ENCODE peak calls at places on chromosome 3, in five cellular contexts. One of them, this sample, is unnamed.

GRCh38 chr3:18302517-18302916 is 122.6 kb downstream of the SATB1 start:
- DNase-seq in H7: no peak
- DNase-seq in WERI-Rb-1: no peak
- DNase-seq in BE2C: no peak
- DNase-seq in Jurkat, Clone E6-1: no peak
- DNase-seq in this sample: no peak

GRCh38 chr3:159239054-159239453 is 437.2 kb downstream of the MFSD1 start:
- DNase-seq in Jurkat, Clone E6-1: no peak
- DNase-seq in WERI-Rb-1: no peak
- DNase-seq in BE2C: no peak
- DNase-seq in H7: no peak
- DNase-seq in this sample: no peak

GRCh38 chr3:14424711-14425573 is 22.5 kb downstream of the SLC6A6 start:
- DNase-seq in Jurkat, Clone E6-1: no peak
- DNase-seq in H7: no peak
- DNase-seq in BE2C: no peak
- DNase-seq in WERI-Rb-1: peak; percentile 69
- DNase-seq in this sample: no peak

GRCh38 chr3:49873623-49874022 is 3.9 kb upstream of the CAMKV start:
- DNase-seq in H7: no peak
- DNase-seq in Jurkat, Clone E6-1: no peak
- DNase-seq in WERI-Rb-1: no peak
- DNase-seq in BE2C: no peak
- DNase-seq in this sample: no peak

GRCh38 chr3:196737655-196738054 is 2.0 kb upstream of the PAK2 start:
- DNase-seq in WERI-Rb-1: no peak
- DNase-seq in H7: no peak
- DNase-seq in BE2C: no peak
- DNase-seq in Jurkat, Clone E6-1: no peak
- DNase-seq in this sample: no peak

GRCh38 chr3:195160257-195160898 is 110.6 kb downstream of the XXYLT1 start:
- DNase-seq in WERI-Rb-1: no peak
- DNase-seq in BE2C: no peak
- DNase-seq in H7: no peak
- DNase-seq in Jurkat, Clone E6-1: no peak
- DNase-seq in this sample: peak; percentile 71

GRCh38 chr3:126181398-126181725 is 976 bp upstream of the ALDH1L1 start:
- DNase-seq in H7: no peak
- DNase-seq in BE2C: no peak
- DNase-seq in WERI-Rb-1: no peak
- DNase-seq in Jurkat, Clone E6-1: no peak
- DNase-seq in this sample: no peak

GRCh38 chr3:54600441-54601204 is 327.2 kb downstream of the LRTM1 start:
- DNase-seq in H7: peak; percentile 43
- DNase-seq in WERI-Rb-1: peak; percentile 81
- DNase-seq in Jurkat, Clone E6-1: no peak
- DNase-seq in BE2C: no peak
- DNase-seq in this sample: no peak

GRCh38 chr3:39216176-39216790 is 23.9 kb upstream of the XIRP1 start:
- DNase-seq in H7: no peak
- DNase-seq in Jurkat, Clone E6-1: peak; percentile 46
- DNase-seq in WERI-Rb-1: peak; percentile 42
- DNase-seq in BE2C: no peak
- DNase-seq in this sample: no peak

GRCh38 chr3:40557558-40558161 is 32.9 kb downstream of the ZNF621 start:
- DNase-seq in Jurkat, Clone E6-1: no peak
- DNase-seq in H7: no peak
- DNase-seq in WERI-Rb-1: no peak
- DNase-seq in BE2C: no peak
- DNase-seq in this sample: no peak

GRCh38 chr3:24457719-24458118 is 36.9 kb downstream of the THRB start:
- DNase-seq in H7: no peak
- DNase-seq in Jurkat, Clone E6-1: no peak
- DNase-seq in BE2C: no peak
- DNase-seq in WERI-Rb-1: no peak
- DNase-seq in this sample: no peak

GRCh38 chr3:152267319-152267689 is 1.4 kb upstream of the MBNL1 start:
- DNase-seq in H7: no peak
- DNase-seq in Jurkat, Clone E6-1: no peak
- DNase-seq in WERI-Rb-1: no peak
- DNase-seq in BE2C: no peak
- DNase-seq in this sample: no peak

GRCh38 chr3:11583638-11584046 is 60.1 kb downstream of the VGLL4 start:
- DNase-seq in Jurkat, Clone E6-1: no peak
- DNase-seq in WERI-Rb-1: no peak
- DNase-seq in H7: peak; percentile 29
- DNase-seq in BE2C: no peak
- DNase-seq in this sample: no peak

GRCh38 chr3:115518100-115518852 is 105.0 kb upstream of the GAP43 start:
- DNase-seq in BE2C: peak; percentile 92
- DNase-seq in WERI-Rb-1: peak; percentile 12
- DNase-seq in Jurkat, Clone E6-1: no peak
- DNase-seq in H7: peak; percentile 25
- DNase-seq in this sample: peak; percentile 25

GRCh38 chr3:9135930-9136525 is 113.4 kb downstream of the SRGAP3 start:
- DNase-seq in BE2C: no peak
- DNase-seq in H7: peak; percentile 97
- DNase-seq in Jurkat, Clone E6-1: no peak
- DNase-seq in WERI-Rb-1: no peak
- DNase-seq in this sample: no peak

GRCh38 chr3:161854232-161854771 is 357.7 kb downstream of the OTOL1 start:
- DNase-seq in WERI-Rb-1: peak; percentile 39
- DNase-seq in Jurkat, Clone E6-1: peak; percentile 42
- DNase-seq in H7: no peak
- DNase-seq in BE2C: peak; percentile 57
- DNase-seq in this sample: peak; percentile 49

GRCh38 chr3:196708467-196708866 is 3.6 kb downstream of the CEP19 start:
- DNase-seq in H7: no peak
- DNase-seq in Jurkat, Clone E6-1: no peak
- DNase-seq in BE2C: no peak
- DNase-seq in WERI-Rb-1: no peak
- DNase-seq in this sample: no peak

GRCh38 chr3:124781706-124782376 is 51.6 kb downstream of the UMPS start:
- DNase-seq in BE2C: no peak
- DNase-seq in WERI-Rb-1: no peak
- DNase-seq in Jurkat, Clone E6-1: no peak
- DNase-seq in H7: no peak
- DNase-seq in this sample: no peak
- H3K4me3 ChIP-seq in BE2C: no peak overlapping the region
- H3K4me3 ChIP-seq in WERI-Rb-1: no peak overlapping the region
- H3K4me3 ChIP-seq in Jurkat, Clone E6-1: no peak overlapping the region
- H3K4me3 ChIP-seq in H7: no peak overlapping the region
- H3K4me3 ChIP-seq in this sample: no peak overlapping the region

DNA sequence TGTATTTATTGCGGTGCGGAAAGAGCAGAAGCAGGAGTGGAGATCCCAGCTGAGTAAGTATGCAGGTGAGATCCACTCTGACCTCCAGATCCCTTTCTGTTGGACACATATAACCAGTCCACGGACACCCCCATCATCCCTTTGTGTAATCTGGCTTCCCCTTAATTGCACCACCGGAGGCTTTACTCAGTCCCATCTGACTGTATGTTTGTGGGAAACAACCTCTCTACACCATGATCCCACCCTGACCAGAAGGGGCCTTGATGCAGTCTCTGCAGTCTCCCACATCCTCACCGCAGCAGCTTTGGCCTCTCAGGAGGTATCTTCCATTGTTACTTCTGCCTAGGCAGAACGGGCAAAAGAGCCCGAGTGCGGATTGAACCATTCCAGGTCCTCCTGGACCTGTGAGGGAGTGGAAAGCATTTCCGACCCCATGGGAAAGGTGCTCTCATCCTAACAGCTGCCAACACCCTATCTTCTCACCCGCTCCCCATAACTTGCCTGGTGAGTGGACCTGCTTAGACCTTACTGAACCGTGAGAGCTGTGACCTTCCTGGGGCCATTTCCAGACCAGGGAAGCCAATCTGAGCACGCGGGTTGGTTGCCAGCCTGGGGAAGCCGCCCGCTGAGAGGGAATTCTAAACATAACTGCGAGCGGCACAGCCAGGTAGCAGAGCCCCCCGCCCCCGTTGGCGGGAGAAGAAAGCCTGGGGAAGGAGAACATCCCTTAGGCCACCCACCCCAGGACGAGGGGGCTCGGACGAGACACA is 1.1 kb downstream of the SLCO2A1 start:
- DNase-seq in WERI-Rb-1: no peak
- DNase-seq in H7: no peak
- DNase-seq in BE2C: no peak
- DNase-seq in Jurkat, Clone E6-1: peak; percentile 10
- DNase-seq in this sample: no peak
- H3K4me3 ChIP-seq in WERI-Rb-1: no peak overlapping the region
- H3K4me3 ChIP-seq in H7: peak overlapping the region; percentile 67
- H3K4me3 ChIP-seq in BE2C: no peak overlapping the region
- H3K4me3 ChIP-seq in Jurkat, Clone E6-1: no peak overlapping the region
- H3K4me3 ChIP-seq in this sample: no peak overlapping the region

GRCh38 chr3:191500892-191501291 is 39.9 kb downstream of the PYDC2 start:
- DNase-seq in H7: no peak
- DNase-seq in Jurkat, Clone E6-1: no peak
- DNase-seq in BE2C: no peak
- DNase-seq in WERI-Rb-1: no peak
- DNase-seq in this sample: no peak

GRCh38 chr3:191502583-191502982 is 41.6 kb downstream of the PYDC2 start:
- DNase-seq in Jurkat, Clone E6-1: peak; percentile 4
- DNase-seq in WERI-Rb-1: no peak
- DNase-seq in H7: peak; percentile 58
- DNase-seq in BE2C: no peak
- DNase-seq in this sample: no peak

GRCh38 chr3:191499307-191500125 is 38.6 kb downstream of the PYDC2 start:
- DNase-seq in WERI-Rb-1: no peak
- DNase-seq in BE2C: peak; percentile 69
- DNase-seq in Jurkat, Clone E6-1: no peak
- DNase-seq in H7: peak; percentile 42
- DNase-seq in this sample: peak; percentile 26
- H3K4me3 ChIP-seq in WERI-Rb-1: no peak overlapping the region
- H3K4me3 ChIP-seq in BE2C: peak overlapping the region; percentile 49
- H3K4me3 ChIP-seq in Jurkat, Clone E6-1: no peak overlapping the region
- H3K4me3 ChIP-seq in H7: no peak overlapping the region
- H3K4me3 ChIP-seq in this sample: peak overlapping the region; percentile 21

GRCh38 chr3:59816312-59816711 is 766.5 kb upstream of the CFAP20DC start:
- DNase-seq in Jurkat, Clone E6-1: no peak
- DNase-seq in BE2C: no peak
- DNase-seq in H7: no peak
- DNase-seq in WERI-Rb-1: no peak
- DNase-seq in this sample: no peak
- H3K4me3 ChIP-seq in Jurkat, Clone E6-1: no peak overlapping the region
- H3K4me3 ChIP-seq in BE2C: no peak overlapping the region
- H3K4me3 ChIP-seq in H7: no peak overlapping the region
- H3K4me3 ChIP-seq in WERI-Rb-1: no peak overlapping the region
- H3K4me3 ChIP-seq in this sample: no peak overlapping the region

GRCh38 chr3:76107935-76108570 is 322.7 kb upstream of the ZNF717 start:
- DNase-seq in WERI-Rb-1: peak; percentile 24
- DNase-seq in H7: peak; percentile 25
- DNase-seq in Jurkat, Clone E6-1: peak; percentile 16
- DNase-seq in BE2C: peak; percentile 18
- DNase-seq in this sample: peak; percentile 11
- H3K4me3 ChIP-seq in WERI-Rb-1: no peak overlapping the region
- H3K4me3 ChIP-seq in H7: no peak overlapping the region
- H3K4me3 ChIP-seq in Jurkat, Clone E6-1: no peak overlapping the region
- H3K4me3 ChIP-seq in BE2C: no peak overlapping the region
- H3K4me3 ChIP-seq in this sample: no peak overlapping the region

GRCh38 chr3:181712190-181712504 is 422 bp downstream of the SOX2 start:
- DNase-seq in H7: no peak
- DNase-seq in WERI-Rb-1: no peak
- DNase-seq in Jurkat, Clone E6-1: no peak
- DNase-seq in BE2C: no peak
- DNase-seq in this sample: no peak

GRCh38 chr3:181713673-181714270 is 2.0 kb downstream of the SOX2 start:
- DNase-seq in H7: no peak
- DNase-seq in WERI-Rb-1: no peak
- DNase-seq in BE2C: no peak
- DNase-seq in Jurkat, Clone E6-1: no peak
- DNase-seq in this sample: no peak

GRCh38 chr3:181711325-181712135 is at the start of gene SOX2:
- DNase-seq in Jurkat, Clone E6-1: peak; percentile 77
- DNase-seq in WERI-Rb-1: peak; percentile 71
- DNase-seq in BE2C: peak; percentile 92
- DNase-seq in H7: peak; percentile 99
- DNase-seq in this sample: peak; percentile 90

GRCh38 chr3:181712505-181713299 is 977 bp downstream of the SOX2 start:
- DNase-seq in Jurkat, Clone E6-1: no peak
- DNase-seq in BE2C: no peak
- DNase-seq in WERI-Rb-1: peak; percentile 48
- DNase-seq in H7: no peak
- DNase-seq in this sample: peak; percentile 74

GRCh38 chr3:181713300-181713647 is 1.5 kb downstream of the SOX2 start:
- DNase-seq in WERI-Rb-1: no peak
- DNase-seq in H7: no peak
- DNase-seq in Jurkat, Clone E6-1: no peak
- DNase-seq in BE2C: no peak
- DNase-seq in this sample: no peak
- H3K4me3 ChIP-seq in WERI-Rb-1: no peak overlapping the region
- H3K4me3 ChIP-seq in H7: peak overlapping the region; percentile 99
- H3K4me3 ChIP-seq in Jurkat, Clone E6-1: no peak overlapping the region
- H3K4me3 ChIP-seq in BE2C: peak overlapping the region; percentile 66
- H3K4me3 ChIP-seq in this sample: peak overlapping the region; percentile 66

DNA sequence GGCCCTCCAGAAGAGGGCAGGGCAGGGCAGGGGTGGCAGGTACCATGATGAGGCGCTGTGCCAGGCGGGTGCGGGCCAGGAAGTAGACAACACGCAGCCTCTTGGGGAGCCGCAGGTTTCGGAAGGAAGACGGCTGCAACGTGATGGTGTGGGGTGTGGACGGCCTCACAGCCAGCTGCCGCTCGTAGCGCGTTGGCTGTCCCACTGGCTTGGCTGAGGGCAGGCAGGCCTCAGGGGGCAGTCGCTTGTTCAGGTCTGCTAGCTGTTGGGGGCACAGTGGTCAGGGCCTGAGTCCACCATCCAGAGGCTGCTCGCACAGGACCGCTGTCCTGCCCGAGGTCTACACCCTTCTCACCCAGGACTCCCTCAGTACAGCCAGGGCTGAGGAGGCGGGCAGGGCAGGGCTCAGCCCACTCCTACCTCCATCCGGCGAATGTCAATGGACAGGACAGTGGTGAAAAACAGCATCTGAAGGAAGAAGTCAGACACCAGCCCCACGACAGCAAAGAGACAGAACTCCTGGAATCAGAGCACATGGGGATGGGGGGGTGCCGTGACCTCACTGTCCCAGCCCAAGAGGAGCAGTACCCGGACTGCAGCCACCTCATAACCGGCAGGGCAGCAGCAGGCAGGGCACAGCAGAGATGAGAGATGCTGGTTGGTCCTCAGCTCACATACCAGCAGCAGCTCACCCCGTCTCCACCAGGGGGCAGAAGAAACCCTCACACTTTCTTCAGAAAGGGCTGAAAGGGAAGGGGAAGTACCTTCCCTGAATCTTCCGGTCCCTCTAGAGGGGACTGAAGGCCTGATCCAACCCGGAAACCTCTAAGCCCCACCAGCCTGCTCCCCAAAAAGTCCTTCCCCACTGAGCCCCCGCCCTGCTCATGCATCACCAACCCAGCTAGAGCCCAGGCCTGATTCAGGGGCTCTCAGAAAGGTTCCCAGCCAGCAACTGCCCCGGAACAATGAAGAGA is 40.0 kb downstream of the PTPN23 start:
- DNase-seq in BE2C: peak; percentile 74
- DNase-seq in WERI-Rb-1: peak; percentile 90
- DNase-seq in Jurkat, Clone E6-1: peak; percentile 88
- DNase-seq in H7: peak; percentile 96
- DNase-seq in this sample: peak; percentile 83
- H3K4me3 ChIP-seq in BE2C: no peak overlapping the region
- H3K4me3 ChIP-seq in WERI-Rb-1: no peak overlapping the region
- H3K4me3 ChIP-seq in Jurkat, Clone E6-1: peak overlapping the region; percentile 24
- H3K4me3 ChIP-seq in H7: no peak overlapping the region
- H3K4me3 ChIP-seq in this sample: no peak overlapping the region